ENCODE peak calls at places on chromosomes 13 and 19, in nine cellular contexts. F is Peyer's patch; M is AG09309; D is fibroblast of the aortic adventitia; W is thoracic aorta; X is left ventricle myocardium inferior; O is Panc1; R is CD4-positive, alpha-beta T cell; I is hepatocyte. K is an unnamed sample.
A peak's percentile ranks its signal among the peaks of the same experiment; 100 is the strongest.

GRCh38 chr19:38614289-38614688 is 3.5 kb downstream of the MAP4K1 start:
- DNase-seq in R (no peak), W (no peak), D (no peak), F (no peak), O (no peak), I (no peak), M (no peak), X (no peak), K (no peak)

GRCh38 chr13:107364658-107365057 is 796.7 kb upstream of the ARGLU1 start:
- DNase-seq in I (no peak), O (no peak), R (no peak), D (no peak), W (no peak), M (no peak), F (no peak), X (no peak), K (no peak)

GRCh38 chr19:55053735-55054134 is 9.2 kb downstream of the RDH13 start:
- DNase-seq in O (no peak), W (no peak), R (no peak), M (no peak), D (no peak), X (no peak), F (no peak), I (no peak), K (no peak)

GRCh38 chr19:37654118-37654517 is 1.1 kb downstream of the ZFP30 start:
- DNase-seq in I (no peak), F (no peak), D (peak; percentile 11), O (peak; percentile 12), R (no peak), W (no peak), M (no peak), X (no peak), K (no peak)

GRCh38 chr19:30783212-30783611 is 411.0 kb downstream of the ZNF536 start:
- DNase-seq in M (no peak), O (no peak), F (no peak), W (no peak), D (no peak), X (no peak), I (no peak), R (no peak), K (no peak)

GRCh38 chr13:35789335-35790166 is 313.1 kb upstream of the MAB21L1 start:
- DNase-seq in R (no peak), M (no peak), X (no peak), I (peak; percentile 46), F (no peak), D (peak; percentile 65), W (no peak), O (no peak), K (no peak)

GRCh38 chr13:100512422-100512821 is 76.2 kb downstream of the GGACT start:
- DNase-seq in X (no peak), O (no peak), M (no peak), D (no peak), W (no peak), F (no peak), I (no peak), R (no peak), K (no peak)

GRCh38 chr19:42132851-42133528 is 744 bp upstream of the POU2F2 start:
- DNase-seq in X (peak; percentile 61), O (no peak), M (no peak), I (peak; percentile 75), F (peak; percentile 92), R (peak; percentile 81), D (peak; percentile 36), W (no peak), K (peak; percentile 81)

GRCh38 chr13:28035146-28035782 is 46.8 kb upstream of the URAD start:
- DNase-seq in W (no peak), O (no peak), I (peak; percentile 61), X (no peak), F (no peak), M (no peak), R (no peak), D (no peak), K (no peak)

GRCh38 chr19:36125557-36125956 is 10.3 kb downstream of the TBCB start:
- DNase-seq in W (no peak), I (no peak), X (no peak), M (no peak), O (no peak), F (no peak), R (no peak), D (no peak), K (no peak)

GRCh38 chr19:49889687-49890348 is 6.9 kb downstream of the IL4I1 start:
- DNase-seq in I (peak; percentile 78), D (peak; percentile 63), O (no peak), F (peak; percentile 87), X (peak; percentile 74), R (peak; percentile 71), W (no peak), M (no peak), K (peak; percentile 78)

GRCh38 chr13:57857945-57858344 is 226.4 kb downstream of the PCDH17 start:
- DNase-seq in D (no peak), O (no peak), X (no peak), I (no peak), M (no peak), F (no peak), R (no peak), W (no peak), K (no peak)

GRCh38 chr13:75299206-75299605 is 182.8 kb downstream of the TBC1D4 start:
- DNase-seq in F (no peak), X (no peak), I (no peak), D (no peak), O (no peak), R (no peak), M (no peak), W (no peak), K (no peak)

DNA sequence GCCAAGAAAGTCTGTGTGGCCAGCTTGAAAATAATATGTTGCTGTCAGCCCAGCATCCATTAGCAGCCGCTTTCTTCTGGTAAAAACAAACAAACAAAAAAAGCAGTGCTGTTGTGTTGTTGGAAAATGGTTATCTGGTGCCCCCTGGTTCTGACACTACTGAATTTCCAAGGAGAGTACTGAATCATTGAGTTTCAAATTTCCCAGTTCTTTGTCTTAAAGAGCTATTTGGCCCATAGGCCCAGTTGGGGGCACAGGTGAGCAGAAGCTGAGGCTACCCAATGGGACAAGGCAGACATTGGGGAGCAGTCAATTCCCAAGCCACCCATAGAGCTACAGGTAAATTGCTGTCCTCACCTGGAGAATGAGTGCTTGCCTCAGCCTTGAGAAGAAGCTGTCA is 995.9 kb downstream of the UQCRFS1 start:
- DNase-seq in M (no peak), O (no peak), D (no peak), R (no peak), X (no peak), F (no peak), W (no peak), I (no peak), K (no peak)
- TF ChIP-seq CTCF in M (no peak), O (peak; percentile 9), D (no peak), R (no peak), X (peak; percentile 11), F (no peak), W (no peak), I (peak; percentile 34), K (no peak)

DNA sequence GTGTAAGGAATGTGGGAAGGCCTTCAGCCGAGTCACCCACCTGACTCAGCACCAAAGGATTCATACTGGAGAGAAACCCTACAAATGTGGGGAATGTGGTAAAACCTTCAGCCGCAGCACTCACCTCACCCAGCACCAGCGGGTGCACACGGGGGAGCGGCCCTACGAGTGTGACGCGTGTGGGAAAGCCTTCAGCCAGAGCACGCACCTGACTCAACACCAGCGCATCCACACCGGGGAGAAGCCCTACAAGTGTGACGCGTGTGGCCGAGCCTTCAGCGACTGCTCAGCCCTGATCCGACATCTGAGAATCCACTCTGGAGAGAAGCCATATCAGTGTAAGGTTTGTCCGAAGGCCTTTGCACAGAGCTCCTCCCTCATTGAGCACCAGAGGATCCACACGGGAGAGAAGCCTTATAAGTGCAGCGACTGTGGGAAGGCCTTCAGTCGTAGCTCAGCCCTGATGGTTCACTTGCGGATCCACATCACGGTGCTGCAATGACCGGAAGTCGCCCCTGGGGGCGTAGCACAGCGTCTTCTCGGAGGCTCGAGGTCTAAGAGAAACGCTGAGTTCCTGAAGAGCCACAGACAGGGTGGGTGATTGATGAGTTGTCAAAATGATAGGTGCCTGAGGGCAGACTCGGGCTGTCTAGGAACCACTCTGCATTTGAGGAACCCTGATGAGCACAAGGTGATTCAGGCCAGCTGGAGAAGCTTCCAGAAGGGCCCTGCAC is 12.2 kb downstream of the ZSCAN22 start:
- DNase-seq in X (no peak), R (no peak), M (no peak), W (no peak), I (no peak), O (no peak), D (no peak), F (no peak), K (peak; percentile 63)
- TF ChIP-seq CTCF in X (no peak), R (no peak), M (no peak), W (no peak), I (no peak), O (no peak), D (peak; percentile 4), F (no peak), K (peak; percentile 60)

GRCh38 chr13:25267715-25268114 is 19.6 kb downstream of the MTMR6 start:
- DNase-seq in O (no peak), R (no peak), M (no peak), F (no peak), X (no peak), D (peak; percentile 24), W (no peak), I (no peak), K (no peak)
- TF ChIP-seq CTCF in O (peak; percentile 16), R (peak; percentile 19), M (peak; percentile 9), F (peak; percentile 9), X (peak; percentile 21), D (peak; percentile 34), W (no peak), I (no peak), K (no peak)

GRCh38 chr19:28136796-28137195 is 1076.2 kb downstream of the UQCRFS1 start:
- DNase-seq in F (no peak), I (no peak), R (no peak), D (no peak), O (no peak), M (no peak), X (no peak), W (no peak), K (no peak)
- TF ChIP-seq CTCF in F (no peak), I (no peak), R (no peak), D (no peak), O (no peak), M (no peak), X (no peak), W (no peak), K (no peak)

GRCh38 chr19:47531640-47532387 is 17.0 kb upstream of the NAPA start:
- DNase-seq in F (no peak), I (no peak), O (no peak), X (no peak), W (no peak), R (no peak), M (no peak), D (no peak), K (no peak)
- TF ChIP-seq CTCF in F (no peak), I (no peak), O (no peak), X (no peak), W (no peak), R (no peak), M (no peak), D (no peak), K (no peak)